ENCODE peak calls at places on chromosomes 4 and X, in six cellular contexts. X is left lung, O is heart right ventricle, M is bronchial epithelial cell, U is cardiac fibroblast, F is endothelial cell of umbilical vein. E is an unnamed sample.
A peak's percentile ranks its signal among the peaks of the same experiment; 100 is the strongest.

GRCh38 chr4:145501051-145501660 is 19.5 kb downstream of the SMAD1 start:
- DNase-seq in X (no peak), O (no peak), M (no peak), U (no peak), F (peak; percentile 91), E (no peak)

GRCh38 chr4:66923081-66923865 is 622.0 kb downstream of the CENPC start:
- DNase-seq in X (no peak), O (no peak), M (no peak), U (no peak), F (no peak), E (no peak)

GRCh38 chrX:136814847-136815634 is 34.3 kb upstream of the ARHGEF6 start:
- DNase-seq in X (no peak), O (no peak), M (no peak), U (no peak), F (no peak), E (no peak)

GRCh38 chrX:3250946-3251345 is 95.5 kb downstream of the MXRA5 start:
- DNase-seq in X (no peak), O (no peak), M (no peak), U (no peak), F (no peak), E (no peak)

GRCh38 chrX:153901753-153902140 is 2.7 kb upstream of the AVPR2 start:
- DNase-seq in X (no peak), O (no peak), M (no peak), U (no peak), F (no peak), E (no peak)

GRCh38 chr4:16532240-16532990 is 306.1 kb upstream of the TAPT1 start:
- DNase-seq in X (no peak), O (peak; percentile 27), M (peak; percentile 2), U (peak; percentile 87), F (peak; percentile 96), E (peak; percentile 52)

GRCh38 chrX:13956998-13957397 is 72.7 kb downstream of the GEMIN8 start:
- DNase-seq in X (no peak), O (no peak), M (no peak), U (no peak), F (no peak), E (no peak)

GRCh38 chrX:115330498-115331138 is 41.1 kb downstream of the LUZP4 start:
- DNase-seq in X (no peak), O (peak; percentile 28), M (peak; percentile 37), U (peak; percentile 74), F (peak; percentile 65), E (peak; percentile 53)

GRCh38 chr4:35151816-35152572 is 1092.3 kb downstream of the ARAP2 start:
- DNase-seq in X (no peak), O (no peak), M (peak; percentile 2), U (no peak), F (no peak), E (peak; percentile 58)

GRCh38 chrX:11663875-11664210 is 1.9 kb downstream of the ARHGAP6 start:
- DNase-seq in X (no peak), O (no peak), M (no peak), U (no peak), F (no peak), E (no peak)

GRCh38 chrX:101191217-101191750 is 28.3 kb upstream of the DRP2 start:
- DNase-seq in X (peak; percentile 69), O (peak; percentile 3), M (no peak), U (no peak), F (peak; percentile 29), E (peak; percentile 3)

GRCh38 chr4:38323141-38323634 is 340.8 kb upstream of the KLF3 start:
- DNase-seq in X (no peak), O (no peak), M (no peak), U (no peak), F (no peak), E (no peak)

GRCh38 chr4:153418581-153418980 is 47.6 kb upstream of the TMEM131L start:
- DNase-seq in X (no peak), O (no peak), M (no peak), U (peak; percentile 35), F (no peak), E (no peak)

GRCh38 chr4:112086036-112086434 is 59.2 kb upstream of the FAM241A start:
- DNase-seq in X (no peak), O (no peak), M (peak; percentile 25), U (no peak), F (peak; percentile 9), E (peak; percentile 14)

GRCh38 chrX:80335062-80335830 is 85.0 kb upstream of the TENT5D start:
- DNase-seq in X (peak; percentile 79), O (no peak), M (no peak), U (no peak), F (no peak), E (peak; percentile 43)

GRCh38 chr4:141860974-141861373 is 224.6 kb downstream of the IL15 start:
- DNase-seq in X (no peak), O (no peak), M (peak; percentile 23), U (no peak), F (no peak), E (peak; percentile 33)

GRCh38 chrX:112997991-112998390 is 157.4 kb upstream of the AMOT start:
- DNase-seq in X (no peak), O (no peak), M (no peak), U (no peak), F (no peak), E (no peak)

GRCh38 chr4:149371021-149371420 is 444.6 kb downstream of the IQCM start:
- DNase-seq in X (no peak), O (no peak), M (peak; percentile 72), U (peak; percentile 81), F (peak; percentile 46), E (peak; percentile 83)

GRCh38 chr4:9608300-9608699 is 164.1 kb downstream of the DEFB131A start:
- DNase-seq in X (no peak), O (no peak), M (no peak), U (no peak), F (no peak), E (no peak)

GRCh38 chr4:17939061-17939460 is 82.5 kb downstream of the LCORL start:
- DNase-seq in X (no peak), O (no peak), M (no peak), U (no peak), F (no peak), E (no peak)

GRCh38 chr4:3045500-3045850 is 28.9 kb downstream of the HTT-AS start:
- DNase-seq in X (peak; percentile 89), O (no peak), M (peak; percentile 16), U (peak; percentile 76), F (no peak), E (no peak)

GRCh38 chrX:79259073-79259689 is 108.0 kb downstream of the ITM2A start:
- DNase-seq in X (no peak), O (peak; percentile 16), M (no peak), U (no peak), F (no peak), E (no peak)

GRCh38 chrX:108199691-108200090 is 108.1 kb downstream of the ATG4A start:
- DNase-seq in X (no peak), O (no peak), M (peak; percentile 25), U (peak; percentile 54), F (peak; percentile 44), E (peak; percentile 43)

GRCh38 chr4:24881508-24882071 is 31.3 kb downstream of the CCDC149 start:
- DNase-seq in X (no peak), O (no peak), M (peak; percentile 41), U (no peak), F (no peak), E (peak; percentile 46)

GRCh38 chrX:19846995-19847790 is 40.2 kb downstream of the SH3KBP1 start:
- DNase-seq in X (no peak), O (no peak), M (peak; percentile 57), U (peak; percentile 84), F (peak; percentile 38), E (peak; percentile 61)

GRCh38 chr4:99710020-99710419 is 52.4 kb upstream of the C4orf54 start:
- DNase-seq in X (no peak), O (no peak), M (peak; percentile 59), U (no peak), F (no peak), E (peak; percentile 63)

GRCh38 chr4:99711657-99712056 is 54.0 kb upstream of the C4orf54 start:
- DNase-seq in X (no peak), O (no peak), M (peak; percentile 67), U (no peak), F (no peak), E (peak; percentile 66)

GRCh38 chr4:99710681-99711345 is 53.2 kb upstream of the C4orf54 start:
- DNase-seq in X (no peak), O (no peak), M (peak; percentile 97), U (no peak), F (no peak), E (peak; percentile 96)

GRCh38 chr4:99712530-99712929 is 54.9 kb upstream of the C4orf54 start:
- DNase-seq in X (no peak), O (no peak), M (no peak), U (no peak), F (no peak), E (no peak)

GRCh38 chr4:99712099-99712498 is 54.5 kb upstream of the C4orf54 start:
- DNase-seq in X (no peak), O (no peak), M (peak; percentile 31), U (no peak), F (no peak), E (no peak)
- TF ChIP-seq CTCF in X (no peak), O (no peak), M (no peak), U (no peak), F (no peak), E (no peak)

GRCh38 chr4:71187399-71188196 is 151.2 kb upstream of the SLC4A4 start:
- DNase-seq in X (peak; percentile 80), O (peak; percentile 16), M (peak; percentile 33), U (peak; percentile 48), F (no peak), E (peak; percentile 34)

GRCh38 chr4:71186566-71187398 is 152.0 kb upstream of the SLC4A4 start:
- DNase-seq in X (peak; percentile 88), O (peak; percentile 43), M (no peak), U (peak; percentile 47), F (peak; percentile 28), E (peak; percentile 19)

GRCh38 chr4:71188951-71189350 is 149.9 kb upstream of the SLC4A4 start:
- DNase-seq in X (no peak), O (no peak), M (no peak), U (no peak), F (no peak), E (no peak)

GRCh38 chr4:71189471-71189870 is 149.3 kb upstream of the SLC4A4 start:
- DNase-seq in X (no peak), O (no peak), M (peak; percentile 47), U (peak; percentile 63), F (no peak), E (no peak)

GRCh38 chr4:71188197-71188625 is 150.6 kb upstream of the SLC4A4 start:
- DNase-seq in X (no peak), O (no peak), M (no peak), U (no peak), F (no peak), E (no peak)
- H3K4me3 ChIP-seq in X (peak overlapping the region; percentile 56), O (peak overlapping the region; percentile 71), M (no peak overlapping the region), U (peak overlapping the region; percentile 67), F (no peak overlapping the region), E (no peak overlapping the region)

GRCh38 chrX:37487271-37487670 is 84.2 kb upstream of the LANCL3 start:
- DNase-seq in X (no peak), O (no peak), M (no peak), U (no peak), F (no peak), E (no peak)
- TF ChIP-seq CTCF in X (no peak), O (no peak), M (no peak), U (no peak), F (no peak), E (no peak)

DNA sequence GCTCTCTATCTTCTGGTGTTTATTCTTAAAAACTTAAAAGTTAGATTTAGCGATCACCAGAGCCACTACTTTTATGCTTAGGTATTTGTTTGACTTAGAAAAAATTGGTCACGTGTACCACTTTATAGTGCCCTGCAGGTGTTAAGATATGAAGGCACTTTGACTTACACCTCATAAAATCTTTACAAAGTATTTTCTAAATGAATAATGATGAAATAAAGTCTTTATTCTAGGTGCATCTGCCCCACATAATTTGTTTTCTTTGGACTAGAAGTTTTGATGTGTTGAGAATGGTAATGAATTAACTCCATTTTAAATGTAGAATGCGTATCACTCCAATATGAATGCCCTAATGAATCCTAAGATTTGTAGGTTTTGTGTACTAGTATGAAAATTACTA is 2.9 kb downstream of the FMR1 start:
- DNase-seq in X (no peak), O (no peak), M (no peak), U (no peak), F (no peak), E (no peak)
- H3K4me3 ChIP-seq in X (no peak overlapping the region), O (no peak overlapping the region), M (no peak overlapping the region), U (no peak overlapping the region), F (no peak overlapping the region), E (no peak overlapping the region)